ENCODE peak calls at places on chromosomes 2 and 18, in five cellular contexts. A is MCF 10A; X is activated CD4-positive, alpha-beta T cell treated with anti-CD3 and anti-CD28 coated beads, Interleukin-2, amount 50 U/mL, for 1 hour; N is tibial nerve; G is NT2/D1. O is an unnamed sample.

GRCh38 chr2:36427790-36428243 is 72.2 kb downstream of the CRIM1 start:
- DNase-seq in A (no peak), X (no peak), N (no peak), G (no peak), O (no peak)

GRCh38 chr2:235551965-235552364 is 58.1 kb downstream of the AGAP1 start:
- DNase-seq in A (peak; percentile 70), X (no peak), N (peak; percentile 33), G (peak; percentile 68), O (no peak)

GRCh38 chr2:64711260-64711659 is 57.5 kb upstream of the SERTAD2 start:
- DNase-seq in A (no peak), X (no peak), N (no peak), G (no peak), O (no peak)

GRCh38 chr2:30421551-30422436 is 25.3 kb upstream of the LCLAT1 start:
- DNase-seq in A (no peak), X (peak; percentile 25), N (no peak), G (no peak), O (no peak)

GRCh38 chr2:199848323-199848722 is 2.7 kb downstream of the FTCDNL1 start:
- DNase-seq in A (no peak), X (no peak), N (no peak), G (no peak), O (no peak)

GRCh38 chr2:25491003-25491696 is 149.4 kb upstream of the DNMT3A start:
- DNase-seq in A (peak; percentile 71), X (no peak), N (no peak), G (no peak), O (no peak)

GRCh38 chr2:239193925-239194687 is 206.7 kb downstream of the HDAC4 start:
- DNase-seq in A (no peak), X (no peak), N (no peak), G (no peak), O (no peak)

GRCh38 chr18:79924814-79925655 is 26.4 kb downstream of the SLC66A2 start:
- DNase-seq in A (no peak), X (no peak), N (no peak), G (no peak), O (no peak)

GRCh38 chr2:206619011-206619410 is 23.3 kb upstream of the FAM237A start:
- DNase-seq in A (no peak), X (no peak), N (no peak), G (no peak), O (no peak)

GRCh38 chr2:196168181-196168580 is 3.2 kb downstream of the STK17B start:
- DNase-seq in A (peak; percentile 90), X (no peak), N (no peak), G (no peak), O (no peak)

GRCh38 chr2:64672708-64673107 is 19.0 kb upstream of the SERTAD2 start:
- DNase-seq in A (no peak), X (no peak), N (no peak), G (no peak), O (no peak)

GRCh38 chr18:45056907-45057306 is 376.2 kb downstream of the SETBP1 start:
- DNase-seq in A (no peak), X (no peak), N (no peak), G (no peak), O (no peak)

GRCh38 chr2:114543106-114543806 is 100.8 kb downstream of the DPP10 start:
- DNase-seq in A (peak; percentile 18), X (no peak), N (peak; percentile 14), G (no peak), O (no peak)

GRCh38 chr2:120290737-120291136 is 38.1 kb downstream of the RALB start:
- DNase-seq in A (no peak), X (no peak), N (no peak), G (no peak), O (no peak)

GRCh38 chr2:177545981-177546600 is 153.5 kb downstream of the AGPS start:
- DNase-seq in A (no peak), X (no peak), N (no peak), G (no peak), O (no peak)

GRCh38 chr2:68237976-68238580 is 14.3 kb downstream of the PPP3R1 start:
- DNase-seq in A (no peak), X (no peak), N (no peak), G (no peak), O (no peak)

GRCh38 chr2:112137516-112138142 is 556 bp upstream of the FBLN7 start:
- DNase-seq in A (no peak), X (no peak), N (no peak), G (no peak), O (no peak)

GRCh38 chr2:215396595-215397313 is 39.1 kb downstream of the FN1 start:
- DNase-seq in A (peak; percentile 75), X (no peak), N (no peak), G (no peak), O (no peak)

GRCh38 chr2:57880446-57880845 is 166.2 kb upstream of the VRK2 start:
- DNase-seq in A (no peak), X (no peak), N (no peak), G (no peak), O (no peak)